ENCODE peak calls at places on chromosomes 6 and 20, in four cellular contexts. T is prostate gland, A is PC-9, K is RWPE1. U is an unnamed sample.
A peak's percentile ranks its signal among the peaks of the same experiment; 100 is the strongest.

GRCh38 chr6:29723666-29724588 is 693 bp downstream of the HLA-F start:
- DNase-seq in T (peak; percentile 32), A (no peak), K (peak; percentile 30), U (no peak)

GRCh38 chr6:158015188-158015506 is 33.5 kb downstream of the SYNJ2 start:
- DNase-seq in T (no peak), A (no peak), K (no peak), U (no peak)

GRCh38 chr20:45154183-45154582 is 20.5 kb upstream of the PI3 start:
- DNase-seq in T (no peak), A (no peak), K (no peak), U (no peak)

GRCh38 chr6:19749722-19750121 is 87.4 kb upstream of the ID4 start:
- DNase-seq in T (no peak), A (no peak), K (no peak), U (no peak)

GRCh38 chr20:7589164-7589563 is 351.1 kb downstream of the HAO1 start:
- DNase-seq in T (no peak), A (no peak), K (no peak), U (no peak)

GRCh38 chr20:44422083-44422482 is 53.6 kb upstream of the TTPAL start:
- DNase-seq in T (no peak), A (peak; percentile 39), K (peak; percentile 83), U (no peak)

GRCh38 chr6:9494864-9495263 is 920.0 kb downstream of the TFAP2A start:
- DNase-seq in T (no peak), A (no peak), K (no peak), U (no peak)

GRCh38 chr6:105591053-105591452 is 188.2 kb upstream of the PREP start:
- DNase-seq in T (no peak), A (no peak), K (no peak), U (no peak)

GRCh38 chr20:58471161-58471834 is 43.9 kb downstream of the APCDD1L start:
- DNase-seq in T (no peak), A (no peak), K (no peak), U (no peak)

GRCh38 chr6:111776236-111777189 is 96.7 kb downstream of the FYN start:
- DNase-seq in T (no peak), A (no peak), K (no peak), U (no peak)

GRCh38 chr6:135426833-135427232 is 70.7 kb downstream of the AHI1 start:
- DNase-seq in T (no peak), A (no peak), K (no peak), U (no peak)

GRCh38 chr6:115613488-115613887 is 447.2 kb downstream of the FRK start:
- DNase-seq in T (no peak), A (no peak), K (peak; percentile 32), U (no peak)

GRCh38 chr6:19333936-19334335 is 503.2 kb upstream of the ID4 start:
- DNase-seq in T (no peak), A (no peak), K (peak; percentile 78), U (no peak)

GRCh38 chr6:109340811-109341210 is 41.5 kb downstream of the CD164 start:
- DNase-seq in T (no peak), A (no peak), K (no peak), U (no peak)

GRCh38 chr6:3205913-3206312 is 21.5 kb downstream of the TUBB2B start:
- DNase-seq in T (no peak), A (peak; percentile 73), K (peak; percentile 32), U (peak; percentile 72)

GRCh38 chr20:2340823-2341222 is 39.9 kb upstream of the TGM6 start:
- DNase-seq in T (no peak), A (no peak), K (no peak), U (no peak)

GRCh38 chr20:49505518-49505917 is 23.1 kb upstream of the KCNB1 start:
- DNase-seq in T (no peak), A (no peak), K (no peak), U (peak; percentile 63)

GRCh38 chr20:25148982-25149846 is 46.3 kb upstream of the ENTPD6 start:
- DNase-seq in T (no peak), A (no peak), K (no peak), U (no peak)

GRCh38 chr6:105601541-105602174 is 198.8 kb upstream of the PREP start:
- DNase-seq in T (peak; percentile 79), A (peak; percentile 70), K (peak; percentile 75), U (no peak)

GRCh38 chr6:132392792-132393191 is 8.5 kb downstream of the MOXD1 start:
- DNase-seq in T (no peak), A (no peak), K (peak; percentile 11), U (peak; percentile 37)

GRCh38 chr6:41530476-41530875 is 15.7 kb upstream of the FOXP4 start:
- DNase-seq in T (no peak), A (no peak), K (no peak), U (no peak)

GRCh38 chr6:26329763-26330511 is 35.1 kb upstream of the BTN3A2 start:
- DNase-seq in T (no peak), A (peak; percentile 71), K (no peak), U (no peak)

GRCh38 chr6:128516514-128516898 is 3.9 kb downstream of the PTPRK start:
- DNase-seq in T (no peak), A (no peak), K (no peak), U (no peak)
- TF ChIP-seq CTCF in T (peak; percentile 42), A (peak; percentile 44), K (peak; percentile 50), U (peak; percentile 40)

DNA sequence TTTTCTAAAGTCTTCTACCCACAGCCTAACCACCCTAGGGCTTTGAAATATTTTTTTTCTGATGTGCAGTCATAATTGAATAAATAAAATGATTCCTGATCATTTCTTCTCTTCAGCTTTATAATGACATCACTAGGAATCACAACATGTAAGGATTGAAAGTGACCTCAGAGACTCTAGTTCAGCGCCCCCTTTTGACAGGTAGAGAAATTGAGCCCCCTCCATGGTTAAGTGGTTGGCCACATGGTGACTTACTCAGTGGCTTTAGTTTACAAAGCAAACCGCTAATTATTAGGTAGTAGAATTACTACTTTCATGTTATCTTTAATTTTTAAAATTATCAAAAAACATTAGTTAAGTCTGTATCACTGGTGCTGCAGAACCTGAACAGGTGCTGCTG is 13.3 kb upstream of the SLC2A12 start:
- DNase-seq in T (no peak), A (no peak), K (no peak), U (no peak)
- TF ChIP-seq CTCF in T (no peak), A (peak; percentile 58), K (no peak), U (peak; percentile 35)

DNA sequence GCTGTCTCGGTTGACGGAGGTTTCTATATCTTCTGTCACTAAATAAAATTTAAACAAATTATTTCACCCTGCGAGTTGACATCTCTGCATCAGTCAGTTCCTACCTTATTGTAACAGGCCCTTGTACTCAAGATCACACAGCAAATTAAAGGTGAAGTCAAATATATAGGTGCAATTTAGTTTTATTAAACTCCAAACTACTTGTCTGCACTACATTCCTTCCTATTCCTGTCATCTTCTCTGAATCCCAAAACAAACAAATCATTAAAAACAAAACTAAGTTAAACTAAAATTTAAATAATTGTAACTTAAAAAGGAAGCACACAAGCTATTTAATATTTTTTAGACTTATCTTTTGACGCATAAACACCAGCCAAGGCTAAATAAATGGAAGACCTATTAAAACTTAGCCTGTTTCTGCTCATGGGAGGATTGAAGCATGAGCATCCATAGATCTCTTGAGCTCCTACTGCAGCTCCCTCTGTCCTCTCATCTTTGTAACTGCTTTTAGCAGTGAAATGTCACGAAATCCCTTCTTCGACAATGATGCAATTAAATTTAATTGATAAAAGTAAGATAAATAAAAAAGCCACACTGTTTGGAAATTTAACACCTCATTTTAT is 1152.3 kb upstream of the GJE1 start:
- DNase-seq in T (no peak), A (no peak), K (no peak), U (no peak)
- TF ChIP-seq CTCF in T (no peak), A (no peak), K (no peak), U (no peak)

GRCh38 chr6:159939591-159940016 is 29.3 kb upstream of the IGF2R start:
- DNase-seq in T (no peak), A (no peak), K (no peak), U (no peak)
- TF ChIP-seq CTCF in T (no peak), A (no peak), K (no peak), U (no peak)

GRCh38 chr6:54716869-54717268 is 129.7 kb upstream of the FAM83B start:
- DNase-seq in T (no peak), A (no peak), K (no peak), U (no peak)
- TF ChIP-seq CTCF in T (no peak), A (no peak), K (no peak), U (no peak)

GRCh38 chr6:27374824-27375612 is 13.5 kb upstream of the ZNF391 start:
- DNase-seq in T (peak; percentile 83), A (peak; percentile 87), K (peak; percentile 81), U (peak; percentile 35)

GRCh38 chr6:27370391-27370790 is 18.2 kb upstream of the ZNF391 start:
- DNase-seq in T (no peak), A (no peak), K (no peak), U (no peak)

GRCh38 chr6:27375613-27376079 is 12.9 kb upstream of the ZNF391 start:
- DNase-seq in T (no peak), A (no peak), K (no peak), U (no peak)
- TF ChIP-seq CTCF in T (no peak), A (no peak), K (no peak), U (no peak)